ENCODE peak calls at places on chromosomes 5 and 9, in seven cellular contexts. One of them, this sample, is unnamed.

GRCh38 chr5:10077721-10078551 is 171.8 kb downstream of the ATPSCKMT start:
- DNase-seq in HCT116: no peak
- DNase-seq in IMR-90: peak; percentile 35
- DNase-seq in activated CD4-positive, alpha-beta memory T cell treated with anti-CD3 and anti-CD28 coated beads for 36 hours: no peak
- DNase-seq in mammary epithelial cell: no peak
- DNase-seq in lower lobe of right lung: no peak
- DNase-seq in right cardiac atrium: no peak
- DNase-seq in this sample: no peak

GRCh38 chr9:19161257-19162025 is 34.1 kb upstream of the PLIN2 start:
- DNase-seq in HCT116: peak; percentile 76
- DNase-seq in IMR-90: peak; percentile 99
- DNase-seq in activated CD4-positive, alpha-beta memory T cell treated with anti-CD3 and anti-CD28 coated beads for 36 hours: peak; percentile 73
- DNase-seq in mammary epithelial cell: peak; percentile 98
- DNase-seq in lower lobe of right lung: no peak
- DNase-seq in right cardiac atrium: no peak
- DNase-seq in this sample: no peak

GRCh38 chr5:160743027-160743426 is 109.0 kb downstream of the ATP10B start:
- DNase-seq in HCT116: no peak
- DNase-seq in IMR-90: no peak
- DNase-seq in activated CD4-positive, alpha-beta memory T cell treated with anti-CD3 and anti-CD28 coated beads for 36 hours: no peak
- DNase-seq in mammary epithelial cell: no peak
- DNase-seq in lower lobe of right lung: no peak
- DNase-seq in right cardiac atrium: no peak
- DNase-seq in this sample: no peak

GRCh38 chr9:96331236-96331947 is 29.4 kb upstream of the HSD17B3 start:
- DNase-seq in HCT116: no peak
- DNase-seq in IMR-90: peak; percentile 39
- DNase-seq in activated CD4-positive, alpha-beta memory T cell treated with anti-CD3 and anti-CD28 coated beads for 36 hours: no peak
- DNase-seq in mammary epithelial cell: peak; percentile 11
- DNase-seq in lower lobe of right lung: no peak
- DNase-seq in right cardiac atrium: no peak
- DNase-seq in this sample: no peak

GRCh38 chr9:137626448-137626847 is 7.6 kb downstream of the EHMT1 start:
- DNase-seq in HCT116: no peak
- DNase-seq in IMR-90: no peak
- DNase-seq in activated CD4-positive, alpha-beta memory T cell treated with anti-CD3 and anti-CD28 coated beads for 36 hours: no peak
- DNase-seq in mammary epithelial cell: no peak
- DNase-seq in lower lobe of right lung: no peak
- DNase-seq in right cardiac atrium: no peak
- DNase-seq in this sample: no peak

GRCh38 chr9:7088598-7088997 is 330.8 kb downstream of the KDM4C start:
- DNase-seq in HCT116: no peak
- DNase-seq in IMR-90: no peak
- DNase-seq in activated CD4-positive, alpha-beta memory T cell treated with anti-CD3 and anti-CD28 coated beads for 36 hours: no peak
- DNase-seq in mammary epithelial cell: no peak
- DNase-seq in lower lobe of right lung: no peak
- DNase-seq in right cardiac atrium: peak; percentile 54
- DNase-seq in this sample: no peak

GRCh38 chr5:96048763-96049162 is 87.1 kb upstream of the ELL2 start:
- DNase-seq in HCT116: no peak
- DNase-seq in IMR-90: no peak
- DNase-seq in activated CD4-positive, alpha-beta memory T cell treated with anti-CD3 and anti-CD28 coated beads for 36 hours: no peak
- DNase-seq in mammary epithelial cell: no peak
- DNase-seq in lower lobe of right lung: no peak
- DNase-seq in right cardiac atrium: peak; percentile 34
- DNase-seq in this sample: peak; percentile 53

GRCh38 chr9:39108145-39108544 is 179.8 kb downstream of the CNTNAP3 start:
- DNase-seq in HCT116: no peak
- DNase-seq in IMR-90: no peak
- DNase-seq in activated CD4-positive, alpha-beta memory T cell treated with anti-CD3 and anti-CD28 coated beads for 36 hours: no peak
- DNase-seq in mammary epithelial cell: no peak
- DNase-seq in lower lobe of right lung: no peak
- DNase-seq in right cardiac atrium: no peak
- DNase-seq in this sample: no peak

GRCh38 chr9:123031963-123032362 is 1.5 kb upstream of the GPR21 start:
- DNase-seq in HCT116: no peak
- DNase-seq in IMR-90: no peak
- DNase-seq in activated CD4-positive, alpha-beta memory T cell treated with anti-CD3 and anti-CD28 coated beads for 36 hours: no peak
- DNase-seq in mammary epithelial cell: no peak
- DNase-seq in lower lobe of right lung: no peak
- DNase-seq in right cardiac atrium: no peak
- DNase-seq in this sample: no peak

GRCh38 chr9:33708441-33708840 is 86.9 kb upstream of the PRSS3 start:
- DNase-seq in HCT116: no peak
- DNase-seq in IMR-90: no peak
- DNase-seq in activated CD4-positive, alpha-beta memory T cell treated with anti-CD3 and anti-CD28 coated beads for 36 hours: no peak
- DNase-seq in mammary epithelial cell: no peak
- DNase-seq in lower lobe of right lung: no peak
- DNase-seq in right cardiac atrium: no peak
- DNase-seq in this sample: no peak

This sample was measured in glutamatergic neuron.